ENCODE peak calls at places on chromosome 22, in five cellular contexts. U is H9, E is neuronal stem cell, N is mesenchymal stem cell, R is H1. T is an unnamed sample. For H3K9me3, the result is how much of the 10 kb centered on the place peaks cover.

GRCh38 chr22:30016596-30016995 is 63.7 kb upstream of the HORMAD2 start:
- DNase-seq in R (no peak), N (no peak), U (no peak), E (no peak), T (peak)

GRCh38 chr22:19619144-19620009 is 94.9 kb upstream of the SEPTIN5 start:
- DNase-seq in R (no peak), N (no peak), E (no peak), U (no peak), T (no peak)

GRCh38 chr22:29108137-29108536 is 35.3 kb downstream of the KREMEN1 start:
- DNase-seq in U (no peak), N (peak), R (no peak), E (no peak), T (peak)

GRCh38 chr22:27686534-27686933 is 115.0 kb downstream of the MN1 start:
- DNase-seq in R (no peak), N (peak), U (no peak), E (no peak), T (peak)

GRCh38 chr22:45127866-45128265 is 35.9 kb upstream of the NUP50 start:
- DNase-seq in R (no peak), E (no peak), N (peak), U (no peak), T (peak)

GRCh38 chr22:37485006-37485713 is 1.0 kb downstream of the MFNG start:
- DNase-seq in N (no peak), R (no peak), U (no peak), E (no peak), T (no peak)

GRCh38 chr22:24436553-24436952 is 9.2 kb downstream of the ADORA2A start:
- DNase-seq in U (no peak), E (no peak), N (no peak), R (no peak), T (no peak)

GRCh38 chr22:46377566-46378498 is 42.3 kb downstream of the TRMU start:
- DNase-seq in N (peak), E (peak), U (peak), R (peak), T (no peak)

GRCh38 chr22:38316340-38317236 is 645 bp downstream of the CSNK1E start:
- DNase-seq in R (no peak), N (peak), U (no peak), E (no peak), T (peak)

GRCh38 chr22:27801616-27802388 is at the start of gene MN1:
- DNase-seq in R (no peak), U (peak), E (peak), N (peak), T (peak)

GRCh38 chr22:39351689-39352214 is 2.0 kb downstream of the SYNGR1 start:
- DNase-seq in N (peak), U (peak), R (no peak), E (no peak), T (peak)

GRCh38 chr22:46088541-46089311 is 61.6 kb upstream of the PPARA start:
- DNase-seq in E (no peak), R (no peak), N (no peak), U (no peak), T (peak)

GRCh38 chr22:25511725-25512124 is 52.8 kb upstream of the GRK3 start:
- DNase-seq in E (no peak), R (no peak), N (no peak), U (no peak), T (no peak)

GRCh38 chr22:24054356-24054755 is 43.3 kb downstream of the CABIN1 start:
- DNase-seq in R (no peak), E (no peak), U (no peak), N (peak), T (peak)

GRCh38 chr22:29306830-29307657 is 594 bp downstream of the GAS2L1 start:
- DNase-seq in N (peak), U (peak), R (no peak), E (peak), T (peak)

GRCh38 chr22:30413001-30413400 is 12.6 kb upstream of the MTFP1 start:
- DNase-seq in U (no peak), E (no peak), N (no peak), R (no peak), T (no peak)

GRCh38 chr22:24969588-24970301 is 17.2 kb downstream of the KIAA1671 start:
- DNase-seq in U (no peak), R (no peak), E (no peak), N (peak), T (no peak)

GRCh38 chr22:41699264-41700104 is at the start of gene MEI1:
- DNase-seq in E (no peak), N (no peak), R (peak), U (peak), T (peak)

GRCh38 chr22:41966607-41967240 is 2.5 kb upstream of the SEPTIN3 start:
- DNase-seq in R (no peak), U (peak), N (peak), E (no peak), T (peak)

GRCh38 chr22:47836957-47837356 is 1074.5 kb downstream of the TBC1D22A start:
- DNase-seq in N (no peak), R (no peak), U (no peak), E (no peak), T (no peak)
- H3K9me3 ChIP-seq in N (under half), R (under half), U (under half), E (under half), T (under half)

GRCh38 chr22:48855593-48856307 is 971.9 kb downstream of the BRD1 start:
- DNase-seq in U (no peak), N (no peak), R (no peak), E (no peak), T (no peak)

GRCh38 chr22:48857202-48857805 is 970.4 kb downstream of the BRD1 start:
- DNase-seq in R (no peak), E (no peak), N (no peak), U (peak), T (no peak)

GRCh38 chr22:48853627-48854240 is 973.9 kb downstream of the BRD1 start:
- DNase-seq in R (no peak), U (no peak), E (no peak), N (no peak), T (no peak)

GRCh38 chr22:48856308-48856615 is 971.4 kb downstream of the BRD1 start:
- DNase-seq in N (no peak), U (no peak), R (no peak), E (no peak), T (no peak)

DNA sequence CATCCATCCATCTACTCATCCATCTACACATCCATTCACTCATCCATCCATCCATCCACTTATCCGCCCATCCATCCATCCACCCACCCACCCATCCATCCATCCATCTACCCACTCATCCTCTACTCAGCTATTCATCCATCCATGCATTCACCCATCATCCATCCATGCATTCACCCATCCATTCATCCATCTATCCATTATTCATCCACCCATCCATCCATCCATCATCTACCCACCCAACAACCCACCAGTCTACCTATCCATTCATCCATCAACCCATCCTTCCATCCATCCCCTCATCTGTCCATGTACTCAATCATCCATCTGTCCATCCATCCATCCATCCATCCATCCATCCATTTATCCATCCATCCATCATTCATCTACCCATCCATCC is 972.7 kb downstream of the BRD1 start:
- DNase-seq in E (no peak), R (no peak), N (no peak), U (no peak), T (no peak)
- H2BK15ac ChIP-seq in E (no peak), R (no peak), N (no peak), U (no peak), T (no peak)

GRCh38 chr22:16970446-16970845 is 37.6 kb downstream of the GAB4 start:
- DNase-seq in R (no peak), U (no peak), N (no peak), E (no peak), T (no peak)

GRCh38 chr22:16968218-16968595 is 39.8 kb downstream of the GAB4 start:
- DNase-seq in R (no peak), U (no peak), E (no peak), N (no peak), T (no peak)

GRCh38 chr22:16972311-16972710 is 35.7 kb downstream of the GAB4 start:
- DNase-seq in R (no peak), N (no peak), E (no peak), U (no peak), T (no peak)

GRCh38 chr22:16967453-16968217 is 40.4 kb downstream of the GAB4 start:
- DNase-seq in N (no peak), U (no peak), R (no peak), E (no peak), T (no peak)

DNA sequence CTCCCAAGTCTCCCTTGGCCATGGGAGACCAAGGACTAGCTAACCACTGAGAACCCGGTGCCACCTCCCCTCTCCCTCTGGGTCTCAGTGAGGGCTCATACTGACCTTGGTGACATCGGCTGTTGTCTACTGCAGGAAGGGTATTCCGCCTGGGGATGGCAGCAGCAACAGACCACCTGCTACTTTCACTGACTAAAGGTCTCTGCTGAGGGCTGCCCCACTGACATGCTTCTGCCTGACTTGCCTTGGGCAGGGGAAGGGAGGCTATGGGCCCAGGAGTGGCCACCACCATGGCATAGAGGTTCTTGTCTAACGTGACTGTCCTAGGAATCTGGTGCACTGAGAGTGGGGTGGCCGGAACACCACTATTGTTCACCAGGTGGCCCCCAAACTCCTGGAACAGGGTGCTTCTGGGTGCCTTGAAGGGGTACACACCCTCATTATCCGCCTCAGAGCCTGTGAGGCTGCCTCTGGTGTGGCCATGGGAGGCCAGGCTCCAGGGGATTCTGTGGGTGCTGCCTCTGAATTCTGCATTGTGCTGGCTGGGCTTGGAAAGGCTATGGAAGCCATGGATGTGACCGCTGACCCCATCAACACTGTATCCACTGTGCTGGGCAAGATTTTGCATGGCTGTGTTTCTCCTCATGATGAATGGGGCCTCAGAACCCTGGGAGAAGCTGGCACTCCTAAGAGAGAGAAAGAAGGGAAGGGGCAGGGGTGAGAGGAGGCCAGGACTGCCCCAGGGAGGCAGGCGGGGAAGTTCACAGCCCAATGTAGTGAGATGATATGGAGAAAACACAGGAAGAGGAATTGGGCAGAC is 38.3 kb downstream of the GAB4 start:
- DNase-seq in R (no peak), U (no peak), E (no peak), N (no peak), T (no peak)
- H3K9me3 ChIP-seq in R (half or more), U (under half), E (under half), N (under half), T (under half)

GRCh38 chr22:34847072-34847471 is 218.9 kb upstream of the ISX start:
- DNase-seq in U (no peak), R (no peak), N (no peak), E (no peak), T (no peak)

GRCh38 chr22:34841321-34841901 is 224.5 kb upstream of the ISX start:
- DNase-seq in E (peak), U (peak), N (no peak), R (peak), T (no peak)

GRCh38 chr22:34845391-34845790 is 220.6 kb upstream of the ISX start:
- DNase-seq in E (no peak), U (no peak), R (no peak), N (no peak), T (no peak)

GRCh38 chr22:34842630-34843029 is 223.3 kb upstream of the ISX start:
- DNase-seq in N (no peak), E (no peak), U (no peak), R (no peak), T (no peak)

DNA sequence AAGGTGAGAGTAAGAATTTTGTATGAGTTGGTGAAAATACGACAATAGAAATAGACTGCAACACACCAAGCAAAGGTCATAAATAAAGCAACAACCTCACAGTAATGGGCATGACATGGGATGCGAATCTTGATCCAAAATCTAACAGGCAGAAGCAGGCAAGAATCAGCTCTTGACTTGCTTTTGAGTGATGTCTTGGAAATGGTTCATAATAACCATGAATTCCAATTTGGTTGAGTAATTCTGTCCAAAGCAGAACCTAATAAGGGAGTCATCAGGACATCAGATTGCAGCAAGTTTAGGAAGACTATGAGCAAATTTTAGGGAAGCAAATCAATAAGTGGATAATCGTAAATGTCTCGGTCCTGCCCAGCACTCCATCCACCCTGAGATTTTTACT is 224.0 kb upstream of the ISX start:
- DNase-seq in E (no peak), N (no peak), R (no peak), U (no peak), T (no peak)
- H2BK15ac ChIP-seq in E (no peak), N (no peak), R (no peak), U (no peak), T (no peak)

DNA sequence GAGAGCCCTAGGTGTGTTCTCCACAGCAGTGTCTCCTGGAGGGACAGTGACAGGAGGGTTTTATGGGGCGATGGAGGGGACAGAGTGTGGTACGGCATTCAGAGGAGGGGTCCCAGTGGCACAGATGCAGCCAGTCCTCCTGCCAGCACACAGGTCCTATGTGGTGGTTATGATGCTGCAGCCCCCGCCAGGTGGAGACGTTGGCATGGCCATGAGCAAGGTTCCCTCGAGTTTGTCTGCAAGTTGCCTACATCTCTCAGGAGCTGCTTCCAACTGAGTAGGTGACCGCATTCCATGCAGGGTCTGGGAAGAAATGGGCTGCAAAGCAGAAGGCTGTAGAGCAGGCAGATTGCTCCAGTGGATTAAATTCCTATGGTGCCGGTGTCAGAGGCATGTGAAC is 646.0 kb downstream of the TBC1D22A start:
- DNase-seq in U (no peak), R (no peak), E (no peak), N (no peak), T (no peak)
- H3K9me3 ChIP-seq in U (half or more), R (half or more), E (half or more), N (under half), T (under half)

GRCh38 chr22:22345781-22346180 is 101.2 kb downstream of the VPREB1 start:
- DNase-seq in U (no peak), N (no peak), R (no peak), E (no peak), T (no peak)
- H2BK15ac ChIP-seq in U (no peak), N (no peak), R (no peak), E (no peak), T (no peak)

T was measured in IMR-90.